ENCODE peak calls at places on chromosomes 3 and 15, in five cellular contexts. P is uterus, D is esophagus muscularis mucosa, F is fibroblast of lung, X is ovary. W is an unnamed sample.

GRCh38 chr3:36707623-36708409 is 56.5 kb downstream of the DCLK3 start:
- DNase-seq in P (no peak), D (no peak), F (peak), X (no peak), W (peak)

GRCh38 chr3:127750226-127751031 is 71.9 kb downstream of the MGLL start:
- DNase-seq in P (no peak), D (no peak), F (peak), X (no peak), W (peak)

GRCh38 chr3:128276151-128276445 is 122.8 kb downstream of the EEFSEC start:
- DNase-seq in P (no peak), D (no peak), F (no peak), X (no peak), W (no peak)

GRCh38 chr15:22810735-22811338 is 24.4 kb downstream of the NIPA1 start:
- DNase-seq in P (no peak), D (no peak), F (no peak), X (no peak), W (peak)

GRCh38 chr15:69718916-69719315 is 266.3 kb downstream of the RPLP1 start:
- DNase-seq in P (no peak), D (no peak), F (no peak), X (no peak), W (no peak)

GRCh38 chr3:19711160-19711782 is 222.7 kb downstream of the EFHB start:
- DNase-seq in P (no peak), D (no peak), F (no peak), X (no peak), W (no peak)

GRCh38 chr3:87792532-87793321 is 266.1 kb downstream of the CGGBP1 start:
- DNase-seq in P (no peak), D (no peak), F (no peak), X (no peak), W (peak)

GRCh38 chr3:198071602-198072285 is 111.7 kb downstream of the LMLN start:
- DNase-seq in P (no peak), D (no peak), F (peak), X (no peak), W (peak)

GRCh38 chr15:40789119-40789518 is 17.8 kb upstream of the ZFYVE19 start:
- DNase-seq in P (no peak), D (no peak), F (no peak), X (no peak), W (no peak)

GRCh38 chr3:127431066-127431465 is 143.2 kb upstream of the PRR20G start:
- DNase-seq in P (peak), D (no peak), F (no peak), X (no peak), W (no peak)

GRCh38 chr3:67875338-67875737 is 220.9 kb upstream of the SUCLG2 start:
- DNase-seq in P (no peak), D (no peak), F (peak), X (no peak), W (no peak)

GRCh38 chr3:194142156-194142910 is 6.4 kb downstream of the HES1 start:
- DNase-seq in P (peak), D (no peak), F (no peak), X (peak), W (peak)

GRCh38 chr3:170815340-170815739 is 54.7 kb downstream of the RPL22L1 start:
- DNase-seq in P (no peak), D (no peak), F (no peak), X (no peak), W (no peak)

GRCh38 chr3:99761415-99761981 is 56.2 kb upstream of the CMSS1 start:
- DNase-seq in P (no peak), D (no peak), F (no peak), X (no peak), W (no peak)

GRCh38 chr3:15845475-15845874 is 47.7 kb upstream of the ANKRD28 start:
- DNase-seq in P (no peak), D (no peak), F (no peak), X (no peak), W (no peak)

GRCh38 chr3:130934442-130935089 is 40.7 kb downstream of the ATP2C1 start:
- DNase-seq in P (no peak), D (no peak), F (peak), X (no peak), W (no peak)

GRCh38 chr3:171416061-171416460 is 44.1 kb downstream of the TNIK start:
- DNase-seq in P (no peak), D (no peak), F (peak), X (no peak), W (no peak)

GRCh38 chr3:99532246-99532645 is 106.1 kb upstream of the COL8A1 start:
- DNase-seq in P (no peak), D (no peak), F (peak), X (peak), W (peak)

GRCh38 chr3:5096368-5096767 is 25.7 kb upstream of the ARL8B start:
- DNase-seq in P (no peak), D (no peak), F (peak), X (no peak), W (no peak)

GRCh38 chr3:129695203-129695602 is 88.7 kb upstream of the PLXND1 start:
- DNase-seq in P (peak), D (no peak), F (peak), X (no peak), W (no peak)

DNA sequence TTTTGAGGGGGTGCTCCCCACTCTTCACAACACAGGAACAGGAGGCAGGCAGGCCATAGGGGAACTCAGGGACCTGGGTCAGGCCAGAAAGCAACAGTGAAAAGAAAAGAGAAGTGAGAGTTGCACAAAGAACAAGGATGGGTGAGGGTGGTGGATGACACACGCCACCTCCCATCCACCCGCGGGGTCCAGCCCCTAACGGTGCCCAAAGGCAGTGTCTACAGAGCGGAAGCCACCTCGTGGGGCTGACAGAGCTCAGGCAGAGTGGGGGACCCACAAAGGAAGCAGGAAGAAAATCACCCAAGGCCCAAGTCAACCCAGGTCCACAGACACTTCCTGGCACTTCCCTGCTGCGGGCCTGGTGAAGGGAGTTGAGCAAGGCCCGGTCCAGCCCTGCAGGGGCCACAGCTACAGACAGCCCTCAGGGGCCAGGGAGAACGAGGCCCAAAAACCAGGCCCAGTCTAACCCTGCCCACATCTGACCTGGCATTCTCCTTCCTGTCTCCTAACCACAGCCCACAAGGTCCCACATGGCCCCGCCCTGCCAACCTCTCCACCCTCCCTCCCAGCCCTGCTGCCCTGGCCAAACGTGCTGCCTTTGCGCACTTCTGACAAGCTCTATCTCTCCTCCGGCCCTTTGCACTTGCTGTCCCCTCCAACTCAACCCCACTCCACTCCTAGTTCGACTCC is 5.9 kb downstream of the NUP210 start:
- DNase-seq in P (no peak), D (no peak), F (no peak), X (no peak), W (no peak)
- H3K27ac ChIP-seq in P (no peak), D (no peak), F (no peak), X (no peak), W (no peak)

DNA sequence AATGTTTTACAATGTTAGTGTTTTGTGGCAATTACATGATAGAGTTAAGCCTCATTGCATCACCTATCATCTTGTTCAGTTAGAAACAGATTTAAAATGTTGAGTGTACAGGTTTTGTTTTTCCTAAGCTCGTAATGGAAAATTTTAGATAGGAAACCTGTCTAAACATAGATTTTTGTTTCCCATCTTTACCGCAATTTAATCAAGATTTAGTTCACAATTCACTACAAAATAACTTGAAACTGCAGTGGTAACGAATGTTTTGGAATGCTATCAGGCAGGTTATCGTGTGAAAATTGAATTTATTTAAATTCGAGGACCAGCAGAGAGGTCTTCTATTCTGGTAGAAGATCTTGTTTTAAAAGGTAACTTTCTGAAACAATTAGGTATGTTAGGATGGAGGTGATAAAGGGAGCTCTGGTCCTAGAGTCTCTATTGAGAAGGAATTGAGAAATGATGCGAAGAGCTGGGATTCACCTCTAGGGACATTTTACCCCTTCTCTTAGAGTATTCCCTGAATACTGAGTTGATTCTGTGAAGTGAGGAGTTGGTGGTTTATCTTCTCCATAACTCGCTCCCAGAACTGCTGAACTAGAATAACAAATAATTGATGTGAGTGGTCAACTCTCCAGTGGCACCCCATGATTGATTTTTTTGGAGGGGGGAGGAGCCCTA is 1.4 kb downstream of the DOCK3 start:
- DNase-seq in P (no peak), D (no peak), F (no peak), X (no peak), W (no peak)
- H3K4me3 ChIP-seq in P (no peak), D (no peak), F (no peak), X (no peak), W (no peak)

DNA sequence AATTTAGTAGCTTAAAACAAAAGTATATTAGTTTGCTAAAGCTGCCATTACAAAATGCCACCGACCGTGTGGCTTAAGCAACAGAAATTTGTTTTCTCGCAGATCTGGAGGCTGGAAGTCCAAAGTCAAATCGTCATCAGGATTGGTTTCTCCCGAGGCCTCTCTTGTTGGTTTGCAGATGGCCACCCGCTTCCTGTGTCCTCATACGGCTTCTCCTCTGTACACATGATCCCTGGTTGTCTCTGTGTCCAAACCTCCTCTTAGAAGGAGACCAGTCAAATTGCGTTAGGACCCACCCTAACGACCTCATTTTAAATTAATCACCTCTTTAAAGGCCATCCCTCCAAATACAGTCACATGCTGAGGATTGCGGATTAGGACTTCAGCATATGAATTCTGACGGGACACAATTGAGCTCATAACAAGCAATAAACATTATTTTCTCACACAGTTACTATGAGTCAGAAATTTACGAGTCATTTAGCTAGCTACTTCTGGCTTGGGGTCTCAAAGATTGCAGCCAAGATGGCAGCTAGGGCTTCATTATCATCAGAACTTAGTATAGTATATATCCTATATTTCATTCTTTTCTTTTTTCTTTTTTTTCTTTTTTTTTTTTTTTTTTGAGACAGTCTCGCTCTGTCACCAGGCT is 58.4 kb downstream of the RPL39L start:
- DNase-seq in P (no peak), D (no peak), F (no peak), X (no peak), W (no peak)
- H3K27ac ChIP-seq in P (no peak), D (no peak), F (no peak), X (no peak), W (no peak)

GRCh38 chr15:52731004-52731403 is 51.8 kb upstream of the ATOSA start:
- DNase-seq in P (no peak), D (no peak), F (no peak), X (no peak), W (no peak)
- H3K4me3 ChIP-seq in P (no peak), D (no peak), F (no peak), X (no peak), W (no peak)

W was measured in osteoblast.